ENCODE peak calls at places on chromosomes 13 and 19, in five cellular contexts. One of them, this sample, is unnamed.

GRCh38 chr13:51107996-51108395 is 3.1 kb downstream of the C13orf42 start:
- DNase-seq in posterior vena cava: no peak
- DNase-seq in lower lobe of right lung: no peak
- DNase-seq in amniotic epithelial cell: no peak
- DNase-seq in brain microvascular endothelial cell: no peak
- DNase-seq in this sample: no peak

GRCh38 chr13:75702476-75702875 is 66.3 kb downstream of the LMO7 start:
- DNase-seq in posterior vena cava: no peak
- DNase-seq in lower lobe of right lung: no peak
- DNase-seq in amniotic epithelial cell: no peak
- DNase-seq in brain microvascular endothelial cell: no peak
- DNase-seq in this sample: no peak

GRCh38 chr19:3062165-3063105 is at the start of gene TLE5:
- DNase-seq in posterior vena cava: no peak
- DNase-seq in lower lobe of right lung: peak
- DNase-seq in amniotic epithelial cell: no peak
- DNase-seq in brain microvascular endothelial cell: no peak
- DNase-seq in this sample: no peak

GRCh38 chr13:104408733-104409132 is 1342.5 kb upstream of the SLC10A2 start:
- DNase-seq in posterior vena cava: no peak
- DNase-seq in lower lobe of right lung: no peak
- DNase-seq in amniotic epithelial cell: peak
- DNase-seq in brain microvascular endothelial cell: no peak
- DNase-seq in this sample: no peak

GRCh38 chr13:63842102-63842501 is 2426.5 kb upstream of the PCDH20 start:
- DNase-seq in posterior vena cava: no peak
- DNase-seq in lower lobe of right lung: no peak
- DNase-seq in amniotic epithelial cell: no peak
- DNase-seq in brain microvascular endothelial cell: no peak
- DNase-seq in this sample: no peak

GRCh38 chr19:50835103-50835784 is 1.9 kb upstream of the KLK15 start:
- DNase-seq in posterior vena cava: peak
- DNase-seq in lower lobe of right lung: no peak
- DNase-seq in amniotic epithelial cell: peak
- DNase-seq in brain microvascular endothelial cell: no peak
- DNase-seq in this sample: no peak

GRCh38 chr19:738509-739128 is 12.3 kb upstream of the MISP start:
- DNase-seq in posterior vena cava: no peak
- DNase-seq in lower lobe of right lung: no peak
- DNase-seq in amniotic epithelial cell: no peak
- DNase-seq in brain microvascular endothelial cell: no peak
- DNase-seq in this sample: no peak

GRCh38 chr19:11578342-11579142 is 1.1 kb upstream of the ACP5 start:
- DNase-seq in posterior vena cava: no peak
- DNase-seq in lower lobe of right lung: peak
- DNase-seq in amniotic epithelial cell: peak
- DNase-seq in brain microvascular endothelial cell: no peak
- DNase-seq in this sample: no peak

GRCh38 chr13:78897200-78897599 is 238.2 kb upstream of the OBI1 start:
- DNase-seq in posterior vena cava: no peak
- DNase-seq in lower lobe of right lung: no peak
- DNase-seq in amniotic epithelial cell: no peak
- DNase-seq in brain microvascular endothelial cell: no peak
- DNase-seq in this sample: no peak

GRCh38 chr13:26628706-26629105 is 71.2 kb downstream of the WASF3 start:
- DNase-seq in posterior vena cava: no peak
- DNase-seq in lower lobe of right lung: no peak
- DNase-seq in amniotic epithelial cell: peak
- DNase-seq in brain microvascular endothelial cell: peak
- DNase-seq in this sample: no peak

GRCh38 chr19:40633207-40633606 is 32.0 kb downstream of the LTBP4 start:
- DNase-seq in posterior vena cava: no peak
- DNase-seq in lower lobe of right lung: no peak
- DNase-seq in amniotic epithelial cell: peak
- DNase-seq in brain microvascular endothelial cell: peak
- DNase-seq in this sample: peak

GRCh38 chr13:43880451-43880850 is 747 bp downstream of the LACC1 start:
- DNase-seq in posterior vena cava: no peak
- DNase-seq in lower lobe of right lung: no peak
- DNase-seq in amniotic epithelial cell: peak
- DNase-seq in brain microvascular endothelial cell: no peak
- DNase-seq in this sample: no peak

GRCh38 chr13:111658150-111659100 is 338.0 kb downstream of the TEX29 start:
- DNase-seq in posterior vena cava: no peak
- DNase-seq in lower lobe of right lung: no peak
- DNase-seq in amniotic epithelial cell: no peak
- DNase-seq in brain microvascular endothelial cell: no peak
- DNase-seq in this sample: no peak

GRCh38 chr19:31527443-31527842 is 178.2 kb upstream of the TSHZ3 start:
- DNase-seq in posterior vena cava: no peak
- DNase-seq in lower lobe of right lung: no peak
- DNase-seq in amniotic epithelial cell: no peak
- DNase-seq in brain microvascular endothelial cell: no peak
- DNase-seq in this sample: no peak

GRCh38 chr19:6021878-6022569 is 44.1 kb upstream of the RANBP3 start:
- DNase-seq in posterior vena cava: peak
- DNase-seq in lower lobe of right lung: peak
- DNase-seq in amniotic epithelial cell: peak
- DNase-seq in brain microvascular endothelial cell: peak
- DNase-seq in this sample: peak

GRCh38 chr19:40604647-40605200 is 3.6 kb downstream of the LTBP4 start:
- DNase-seq in posterior vena cava: peak
- DNase-seq in lower lobe of right lung: no peak
- DNase-seq in amniotic epithelial cell: no peak
- DNase-seq in brain microvascular endothelial cell: no peak
- DNase-seq in this sample: no peak

GRCh38 chr13:59178344-59178743 is 985.4 kb downstream of the DIAPH3 start:
- DNase-seq in posterior vena cava: no peak
- DNase-seq in lower lobe of right lung: no peak
- DNase-seq in amniotic epithelial cell: peak
- DNase-seq in brain microvascular endothelial cell: peak
- DNase-seq in this sample: no peak

GRCh38 chr19:39265321-39265916 is 2.8 kb upstream of the IFNL2 start:
- DNase-seq in posterior vena cava: no peak
- DNase-seq in lower lobe of right lung: no peak
- DNase-seq in amniotic epithelial cell: no peak
- DNase-seq in brain microvascular endothelial cell: no peak
- DNase-seq in this sample: no peak

GRCh38 chr19:5667751-5668271 is 12.5 kb downstream of the MICOS13 start:
- DNase-seq in posterior vena cava: no peak
- DNase-seq in lower lobe of right lung: peak
- DNase-seq in amniotic epithelial cell: peak
- DNase-seq in brain microvascular endothelial cell: no peak
- DNase-seq in this sample: no peak

GRCh38 chr19:34712606-34713261 is 21.3 kb upstream of the ZNF181 start:
- DNase-seq in posterior vena cava: no peak
- DNase-seq in lower lobe of right lung: no peak
- DNase-seq in amniotic epithelial cell: peak
- DNase-seq in brain microvascular endothelial cell: peak
- DNase-seq in this sample: peak

GRCh38 chr19:38250821-38251563 is 5.2 kb downstream of the PPP1R14A start:
- DNase-seq in posterior vena cava: peak
- DNase-seq in lower lobe of right lung: peak
- DNase-seq in amniotic epithelial cell: peak
- DNase-seq in brain microvascular endothelial cell: peak
- DNase-seq in this sample: no peak

GRCh38 chr13:95317037-95317989 is 16.1 kb upstream of the ABCC4 start:
- DNase-seq in posterior vena cava: peak
- DNase-seq in lower lobe of right lung: no peak
- DNase-seq in amniotic epithelial cell: peak
- DNase-seq in brain microvascular endothelial cell: no peak
- DNase-seq in this sample: peak

GRCh38 chr13:41916173-41916954 is 44.5 kb downstream of the VWA8 start:
- DNase-seq in posterior vena cava: no peak
- DNase-seq in lower lobe of right lung: no peak
- DNase-seq in amniotic epithelial cell: peak
- DNase-seq in brain microvascular endothelial cell: peak
- DNase-seq in this sample: peak

GRCh38 chr13:45847554-45848224 is 3.9 kb downstream of the SIAH3 start:
- DNase-seq in posterior vena cava: no peak
- DNase-seq in lower lobe of right lung: no peak
- DNase-seq in amniotic epithelial cell: peak
- DNase-seq in brain microvascular endothelial cell: peak
- DNase-seq in this sample: peak

This sample was measured in kidney glomerular epithelial cell.